ENCODE peak calls at places on chromosomes 13 and 19, in six cellular contexts. I is H9, C is IMR-90, S is mesenchymal stem cell, F is trophoblast cell, H is H1. A is an unnamed sample.

GRCh38 chr19:31110331-31110730 is 238.9 kb downstream of the TSHZ3 start:
- DNase-seq in S (peak), H (peak), F (peak), I (peak), C (peak), A (no peak)

GRCh38 chr19:54351474-54351873 is 12.5 kb upstream of the LILRA4 start:
- DNase-seq in F (no peak), S (no peak), I (no peak), C (no peak), H (no peak), A (no peak)

GRCh38 chr19:10316229-10317044 is 622 bp upstream of the FDX2 start:
- DNase-seq in F (no peak), S (no peak), H (no peak), I (no peak), C (no peak), A (no peak)

GRCh38 chr19:39915101-39915847 is 19.2 kb downstream of the FCGBP start:
- DNase-seq in I (peak), H (no peak), F (no peak), C (no peak), S (no peak), A (no peak)

GRCh38 chr13:48976677-48977625 is 1.2 kb downstream of the FNDC3A start:
- DNase-seq in S (peak), H (no peak), I (no peak), F (peak), C (no peak), A (no peak)

GRCh38 chr19:54096642-54097106 is 3.9 kb downstream of the OSCAR start:
- DNase-seq in C (peak), F (no peak), S (peak), I (peak), H (peak), A (no peak)

GRCh38 chr19:16034958-16035560 is 41.2 kb upstream of the TPM4 start:
- DNase-seq in C (no peak), I (no peak), S (no peak), H (no peak), F (no peak), A (no peak)

GRCh38 chr19:10291554-10292205 is 1.9 kb downstream of the ICAM5 start:
- DNase-seq in I (no peak), F (no peak), H (peak), C (peak), S (no peak), A (no peak)

GRCh38 chr19:56111601-56112312 is 9.3 kb downstream of the ZNF787 start:
- DNase-seq in F (peak), C (no peak), I (no peak), S (no peak), H (no peak), A (no peak)

GRCh38 chr13:43293008-43293407 is 269.6 kb downstream of the DNAJC15 start:
- DNase-seq in S (no peak), C (no peak), F (no peak), H (no peak), I (no peak), A (no peak)

GRCh38 chr19:53549354-53549753 is 11.4 kb downstream of the ZNF331 start:
- DNase-seq in I (no peak), S (peak), F (peak), H (no peak), C (peak), A (no peak)

GRCh38 chr13:27334774-27335490 is 64.3 kb downstream of the RASL11A start:
- DNase-seq in C (peak), F (no peak), H (no peak), I (no peak), S (peak), A (no peak)

GRCh38 chr13:32277838-32278237 is 37.3 kb downstream of the ZAR1L start:
- DNase-seq in I (no peak), S (no peak), H (no peak), F (no peak), C (no peak), A (no peak)

GRCh38 chr19:10068205-10068604 is 17.9 kb upstream of the SHFL start:
- DNase-seq in I (no peak), F (no peak), H (no peak), S (no peak), C (no peak), A (no peak)

GRCh38 chr19:54297759-54298305 is 15.1 kb downstream of the LILRA5 start:
- DNase-seq in S (no peak), C (no peak), F (no peak), I (no peak), H (no peak), A (no peak)

GRCh38 chr19:7533281-7533819 is 2.2 kb upstream of the PNPLA6 start:
- DNase-seq in I (peak), F (peak), H (peak), C (peak), S (peak), A (no peak)

GRCh38 chr13:66994498-66995365 is 235.4 kb downstream of the PCDH9 start:
- DNase-seq in F (no peak), S (no peak), C (no peak), I (no peak), H (no peak), A (no peak)

GRCh38 chr13:98285852-98286594 is 109.0 kb upstream of the RNF113B start:
- DNase-seq in I (no peak), F (no peak), H (no peak), C (no peak), S (no peak), A (no peak)

GRCh38 chr19:33804021-33804799 is 7.5 kb downstream of the KCTD15 start:
- DNase-seq in S (no peak), I (no peak), C (peak), F (no peak), H (no peak), A (no peak)

GRCh38 chr19:9075064-9075964 is 11.5 kb upstream of the OR1M1 start:
- DNase-seq in S (peak), C (peak), I (peak), F (peak), H (peak), A (peak)

GRCh38 chr13:98837896-98838295 is 85.4 kb upstream of the SLC15A1 start:
- DNase-seq in I (no peak), C (no peak), F (no peak), S (no peak), H (no peak), A (no peak)

DNA sequence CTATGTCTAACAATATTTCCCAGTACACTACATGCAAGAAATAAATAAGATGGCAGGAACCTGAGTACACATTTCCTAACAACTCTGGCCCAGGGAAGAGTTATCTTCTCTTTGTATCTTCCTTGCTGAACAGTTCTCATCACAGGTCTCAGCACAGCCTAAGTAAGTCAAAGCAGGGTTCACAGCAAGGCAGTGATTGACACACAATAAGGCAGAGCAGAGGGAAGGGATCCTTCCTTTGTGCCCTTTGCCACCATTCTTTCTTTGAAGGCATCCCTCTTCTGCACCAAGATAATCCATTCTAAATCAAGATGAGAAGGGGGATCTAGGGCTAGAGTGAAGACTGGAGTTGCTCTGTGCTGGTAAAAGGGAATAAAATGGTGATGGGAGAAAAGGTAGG is 73.4 kb upstream of the TRPC4 start:
- DNase-seq in C (no peak), I (no peak), F (no peak), H (no peak), S (no peak), A (peak)
- H3K14ac ChIP-seq in C (no peak), I (no peak), F (no peak), H (no peak), S (no peak), A (no peak)

GRCh38 chr19:13119654-13120053 is 1.6 kb downstream of the NACC1 start:
- DNase-seq in I (peak), C (no peak), S (no peak), F (no peak), H (peak), A (no peak)

GRCh38 chr19:13118424-13119193 is 545 bp downstream of the NACC1 start:
- DNase-seq in I (peak), F (peak), H (peak), C (peak), S (peak), A (peak)

GRCh38 chr19:13116282-13117175 is at the start of gene TRMT1:
- DNase-seq in S (peak), C (peak), H (peak), I (peak), F (peak), A (peak)

GRCh38 chr19:13117176-13117771 is 734 bp upstream of the TRMT1 start:
- DNase-seq in I (no peak), S (no peak), H (no peak), C (no peak), F (no peak), A (no peak)

DNA sequence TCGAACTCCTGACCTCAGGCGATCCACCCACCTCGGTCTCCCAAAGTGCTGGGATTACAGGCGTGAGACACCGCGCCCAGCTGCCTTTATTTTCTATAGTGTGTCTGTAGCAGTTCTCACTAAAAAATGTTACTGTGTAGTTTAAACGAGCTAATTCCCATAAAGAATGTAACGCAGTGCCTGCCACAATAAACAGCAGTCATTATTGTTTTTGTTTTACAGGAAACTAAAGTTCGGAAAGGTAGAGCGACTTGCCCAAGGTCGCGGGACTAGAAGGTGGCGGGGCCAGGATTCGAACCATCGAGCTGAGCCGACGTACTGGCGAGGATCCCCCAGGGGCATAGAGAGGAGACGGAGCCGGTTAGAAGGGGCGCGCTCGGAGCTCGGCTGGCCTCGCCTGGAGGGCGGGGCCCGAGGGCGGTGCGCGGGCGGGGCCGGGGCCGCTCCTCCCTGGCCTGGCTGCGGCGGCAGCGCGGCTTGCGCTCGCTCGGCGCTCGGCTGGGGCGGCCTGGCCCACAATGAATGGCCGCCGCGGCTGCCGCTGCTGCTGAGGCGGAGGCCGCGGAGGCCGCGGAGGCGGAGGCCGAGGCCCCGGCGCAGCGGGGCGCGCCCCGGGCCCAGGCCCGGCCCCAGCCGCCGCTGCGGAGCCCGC is at the start of gene NACC1:
- DNase-seq in I (peak), H (peak), C (peak), F (peak), S (peak), A (peak)
- H3K18ac ChIP-seq in I (peak), H (peak), C (peak), F (peak), S (peak), A (peak)

GRCh38 chr13:34139660-34140059 is 321.7 kb downstream of the RFC3 start:
- DNase-seq in H (no peak), I (no peak), C (no peak), F (no peak), S (no peak), A (no peak)

GRCh38 chr13:34148359-34148758 is 330.4 kb downstream of the RFC3 start:
- DNase-seq in F (no peak), C (no peak), I (no peak), H (no peak), S (no peak), A (no peak)

GRCh38 chr13:34145061-34145460 is 327.1 kb downstream of the RFC3 start:
- DNase-seq in F (no peak), H (no peak), S (no peak), C (no peak), I (no peak), A (no peak)

DNA sequence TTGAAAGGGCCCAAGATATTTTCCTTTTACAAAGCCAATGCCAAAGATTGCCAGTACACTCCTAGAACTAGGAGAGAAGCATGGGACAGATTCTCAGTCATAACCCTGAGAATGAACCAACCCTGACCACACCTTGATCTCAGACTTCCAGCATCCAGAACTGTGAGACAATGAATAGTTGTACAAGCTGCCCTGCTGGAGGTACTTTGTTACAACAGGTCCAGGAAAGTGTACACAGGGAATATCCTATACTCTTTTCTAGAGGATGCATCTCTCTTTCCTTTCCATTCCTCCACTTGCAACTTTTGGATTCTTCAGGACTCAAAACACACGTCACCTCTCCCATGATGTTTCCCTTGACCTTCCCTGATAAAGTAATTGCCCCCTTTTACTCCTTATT is 325.7 kb downstream of the RFC3 start:
- DNase-seq in C (no peak), S (no peak), I (no peak), F (no peak), H (no peak), A (no peak)
- H3K14ac ChIP-seq in C (no peak), S (no peak), I (no peak), F (no peak), H (no peak), A (no peak)

GRCh38 chr19:3469638-3470499 is 10.5 kb downstream of the SMIM24 start:
- DNase-seq in H (no peak), S (no peak), C (no peak), F (no peak), I (no peak), A (no peak)
- H3K18ac ChIP-seq in H (no peak), S (no peak), C (no peak), F (no peak), I (no peak), A (peak)

GRCh38 chr19:52366414-52366824 is 3.3 kb upstream of the ZNF880 start:
- DNase-seq in I (no peak), H (no peak), F (no peak), C (no peak), S (no peak), A (no peak)

GRCh38 chr19:52369463-52370340 is at the start of gene ZNF880:
- DNase-seq in F (peak), C (peak), S (peak), H (peak), I (peak), A (peak)

GRCh38 chr19:52370341-52370710 is 603 bp downstream of the ZNF880 start:
- DNase-seq in S (no peak), F (no peak), I (no peak), H (no peak), C (no peak), A (no peak)
- H3K14ac ChIP-seq in S (peak), F (peak), I (peak), H (no peak), C (peak), A (no peak)

DNA sequence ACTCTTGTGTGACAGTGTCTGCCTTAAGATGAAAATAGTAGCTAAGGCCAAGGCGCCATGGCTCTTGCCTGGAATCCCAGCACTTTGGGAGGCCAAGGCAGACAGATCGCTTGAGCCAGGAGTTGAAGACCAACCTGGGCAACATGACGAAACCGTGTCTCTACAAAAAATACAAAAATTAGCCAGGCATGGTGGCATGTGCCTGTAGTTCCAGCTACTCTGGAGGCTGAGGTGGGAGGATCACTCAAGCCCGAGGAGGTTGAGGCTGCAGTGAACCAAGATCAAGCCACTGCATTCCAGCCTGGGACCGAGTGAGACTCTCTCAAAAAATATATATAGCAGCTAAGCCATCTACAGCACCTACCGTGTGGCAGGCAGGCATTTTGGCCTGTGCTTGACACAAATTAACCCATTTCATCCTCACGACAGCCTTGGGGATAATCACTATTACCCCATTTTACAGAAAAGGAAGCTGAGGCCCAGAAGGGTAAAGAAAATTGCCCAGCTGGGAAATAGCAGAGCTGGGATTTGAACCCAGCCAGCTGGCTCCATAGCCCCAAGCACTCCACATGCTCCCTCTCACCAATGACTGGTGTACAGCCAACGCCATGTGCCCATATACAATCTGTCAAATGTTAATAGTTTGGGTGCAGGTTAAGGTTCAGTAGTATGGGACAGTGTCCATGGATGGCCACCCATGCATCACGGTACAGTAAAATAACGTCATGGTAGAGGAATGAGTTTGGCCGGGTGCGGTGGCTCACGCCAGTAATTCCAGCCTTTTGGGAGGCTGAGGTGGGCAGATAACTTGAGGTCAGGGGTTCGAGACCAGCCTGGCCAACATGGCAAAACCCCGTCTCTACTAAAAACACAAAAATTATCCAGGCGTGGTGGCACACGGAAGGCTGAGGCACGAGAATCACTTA is 3.1 kb downstream of the SLC1A5 start:
- DNase-seq in I (no peak), C (peak), F (peak), S (no peak), H (no peak), A (no peak)
- H3K18ac ChIP-seq in I (no peak), C (peak), F (peak), S (peak), H (no peak), A (no peak)

GRCh38 chr13:55403887-55404487 is 1736.7 kb upstream of the PRR20A start:
- DNase-seq in S (no peak), C (no peak), F (no peak), H (no peak), I (no peak), A (no peak)
- H3K14ac ChIP-seq in S (no peak), C (no peak), F (no peak), H (no peak), I (no peak), A (no peak)

DNA sequence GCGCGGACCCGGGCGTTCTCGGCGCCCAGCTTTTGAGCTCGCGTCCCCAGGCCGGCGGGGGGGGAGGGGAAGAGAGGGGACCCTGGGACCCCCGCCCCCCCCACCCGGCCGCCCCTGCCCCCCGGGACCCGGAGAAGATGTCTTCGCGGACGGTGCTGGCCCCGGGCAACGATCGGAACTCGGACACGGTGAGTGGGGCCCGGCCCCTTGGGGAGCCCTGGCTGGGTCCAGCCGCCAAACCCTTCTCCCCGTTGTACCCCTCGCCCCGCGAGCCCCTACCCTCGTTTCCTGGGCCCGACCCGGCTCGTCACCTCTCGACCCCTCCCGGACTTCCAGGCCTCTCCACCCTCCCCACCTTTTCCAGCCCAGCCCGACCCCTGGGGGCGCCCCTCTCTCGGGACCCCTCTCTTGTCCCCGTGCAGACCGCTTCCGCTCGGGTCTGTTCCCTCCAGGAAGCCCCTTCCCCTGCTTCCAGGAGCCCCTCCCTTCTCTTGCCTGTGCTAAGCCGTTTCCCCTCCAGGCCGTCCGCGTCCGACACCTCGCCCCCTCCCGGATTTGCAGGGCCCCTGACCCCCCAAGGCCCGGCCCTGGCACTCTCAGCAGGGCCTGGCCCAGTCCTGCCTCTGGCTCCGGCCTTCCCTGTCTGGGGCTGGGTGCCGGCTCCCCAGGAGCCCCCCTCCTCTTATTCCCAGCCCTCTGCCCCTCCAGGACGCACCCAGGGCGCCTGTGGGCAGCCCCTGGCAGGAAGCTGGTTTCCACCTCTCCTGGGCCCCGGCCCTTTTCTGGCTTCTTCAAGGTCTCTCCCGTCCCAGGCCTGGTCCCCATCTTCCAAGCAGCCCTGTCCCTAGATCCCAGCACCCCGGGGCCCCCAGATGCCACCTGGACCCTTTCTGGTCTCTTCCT is 632 bp downstream of the MARK4 start:
- DNase-seq in F (no peak), S (peak), H (peak), C (no peak), I (no peak), A (no peak)
- H3K18ac ChIP-seq in F (peak), S (peak), H (no peak), C (no peak), I (no peak), A (peak)

DNA sequence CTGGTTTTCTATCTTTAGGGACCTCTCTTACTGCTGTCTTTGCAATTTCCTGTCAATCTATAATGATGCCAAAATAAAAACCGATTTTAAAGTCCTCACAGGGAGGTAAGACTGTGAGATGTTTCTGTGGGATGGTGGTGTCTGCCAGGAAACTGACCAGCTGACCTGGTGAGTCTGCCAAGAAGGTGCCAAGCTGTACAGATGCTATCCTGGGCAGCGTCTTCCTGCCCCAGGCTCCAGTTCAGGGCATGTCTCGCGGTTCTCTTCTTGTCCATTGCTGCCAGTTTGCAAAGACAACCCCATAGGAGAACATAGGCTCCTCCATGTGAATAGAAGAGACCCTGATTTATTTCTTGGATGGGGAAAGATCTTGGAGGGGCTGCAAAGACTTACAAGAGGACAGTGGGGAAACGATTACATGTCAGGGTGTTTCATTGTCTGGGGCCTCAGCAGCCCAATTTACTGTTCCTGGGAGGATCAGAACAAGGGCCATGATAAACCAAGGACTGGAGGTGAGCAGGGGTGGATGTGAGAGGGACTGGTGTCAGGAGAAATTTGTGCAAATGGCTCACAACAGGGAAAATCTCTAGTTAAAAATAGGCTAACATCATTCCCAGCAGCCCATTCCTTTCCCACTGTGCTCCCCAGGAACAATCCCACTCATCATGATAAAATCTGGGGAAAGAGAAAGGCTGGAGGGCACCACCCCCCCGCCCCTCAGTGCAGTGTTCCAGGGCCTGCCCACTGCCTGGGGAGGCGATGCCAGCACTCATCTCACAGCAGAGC is 42.7 kb upstream of the VSTM2B start:
- DNase-seq in H (no peak), I (no peak), C (no peak), F (no peak), S (no peak), A (no peak)
- H3K14ac ChIP-seq in H (no peak), I (no peak), C (no peak), F (no peak), S (no peak), A (no peak)

A was measured in neuronal stem cell.